ENCODE peak calls at places on chromosomes 16 and 17, in five cellular contexts. J, E, Z, N and R are unnamed samples.

GRCh38 chr16:14527411-14528044 is 102.5 kb downstream of the PARN start:
- DNase-seq in J (peak; percentile 81), E (no peak), Z (peak; percentile 31), N (no peak), R (no peak)

GRCh38 chr17:35080536-35080935 is 17.0 kb upstream of the RFFL start:
- DNase-seq in J (no peak), E (no peak), Z (no peak), N (no peak), R (no peak)

GRCh38 chr16:18800674-18801196 is 614 bp downstream of the ARL6IP1 start:
- DNase-seq in J (no peak), E (no peak), Z (peak; percentile 27), N (no peak), R (no peak)

GRCh38 chr17:338442-339192 is 14.0 kb downstream of the RPH3AL start:
- DNase-seq in J (no peak), E (no peak), Z (no peak), N (no peak), R (no peak)

GRCh38 chr16:3536271-3536671 is 35.5 kb downstream of the CLUAP1 start:
- DNase-seq in J (peak; percentile 93), E (no peak), Z (no peak), N (no peak), R (no peak)

GRCh38 chr17:72840019-72840418 is 252.5 kb downstream of the SLC39A11 start:
- DNase-seq in J (no peak), E (no peak), Z (no peak), N (no peak), R (no peak)

GRCh38 chr17:31373150-31374082 is 18.1 kb upstream of the RAB11FIP4 start:
- DNase-seq in J (peak; percentile 71), E (no peak), Z (peak; percentile 62), N (peak; percentile 47), R (no peak)

GRCh38 chr17:38710985-38711384 is 5.9 kb downstream of the MLLT6 start:
- DNase-seq in J (no peak), E (no peak), Z (no peak), N (no peak), R (no peak)

GRCh38 chr16:30637952-30638351 is 12.8 kb upstream of the PRR14 start:
- DNase-seq in J (peak; percentile 51), E (no peak), Z (peak; percentile 74), N (peak; percentile 55), R (no peak)

GRCh38 chr17:58648236-58648635 is 43.6 kb downstream of the TEX14 start:
- DNase-seq in J (no peak), E (no peak), Z (no peak), N (no peak), R (no peak)

GRCh38 chr17:75323043-75323591 is 33.9 kb upstream of the SLC25A19 start:
- DNase-seq in J (peak; percentile 86), E (peak; percentile 57), Z (peak; percentile 78), N (peak; percentile 77), R (peak; percentile 49)

GRCh38 chr17:65749479-65749878 is 188.0 kb upstream of the AXIN2 start:
- DNase-seq in J (peak; percentile 3), E (no peak), Z (peak; percentile 87), N (no peak), R (no peak)